ENCODE peak calls at places on chromosomes 6 and 20, in five cellular contexts. One of them, this sample, is unnamed.

GRCh38 chr6:110185879-110186278 is 5.7 kb downstream of the CDC40 start:
- DNase-seq in T1000: no peak
- DNase-seq in stimulated activated CD4-positive, alpha-beta T cell treated with anti-CD3 and anti-CD28 coated beads, TNF-alpha, amount 100 ng/mL, for 4 hours: no peak
- DNase-seq in T follicular helper cell: no peak
- DNase-seq in activated T-cell treated with anti-CD3 and anti-CD28 coated beads, Interleukin-2, amount 50 U/mL, for 72 hours: no peak
- DNase-seq in this sample: no peak

GRCh38 chr20:37276494-37277252 is 12.8 kb upstream of the MANBAL start:
- DNase-seq in activated T-cell treated with anti-CD3 and anti-CD28 coated beads, Interleukin-2, amount 50 U/mL, for 72 hours: no peak
- DNase-seq in T1000: no peak
- DNase-seq in stimulated activated CD4-positive, alpha-beta T cell treated with anti-CD3 and anti-CD28 coated beads, TNF-alpha, amount 100 ng/mL, for 4 hours: no peak
- DNase-seq in T follicular helper cell: no peak
- DNase-seq in this sample: no peak

GRCh38 chr6:118813795-118814194 is 80.2 kb upstream of the ASF1A start:
- DNase-seq in activated T-cell treated with anti-CD3 and anti-CD28 coated beads, Interleukin-2, amount 50 U/mL, for 72 hours: peak; percentile 18
- DNase-seq in stimulated activated CD4-positive, alpha-beta T cell treated with anti-CD3 and anti-CD28 coated beads, TNF-alpha, amount 100 ng/mL, for 4 hours: no peak
- DNase-seq in T1000: no peak
- DNase-seq in T follicular helper cell: no peak
- DNase-seq in this sample: no peak

GRCh38 chr6:110538416-110539060 is 62.1 kb upstream of the SLC22A16 start:
- DNase-seq in stimulated activated CD4-positive, alpha-beta T cell treated with anti-CD3 and anti-CD28 coated beads, TNF-alpha, amount 100 ng/mL, for 4 hours: no peak
- DNase-seq in activated T-cell treated with anti-CD3 and anti-CD28 coated beads, Interleukin-2, amount 50 U/mL, for 72 hours: no peak
- DNase-seq in T follicular helper cell: no peak
- DNase-seq in T1000: no peak
- DNase-seq in this sample: no peak

GRCh38 chr20:41046716-41047115 is 18.1 kb downstream of the TOP1 start:
- DNase-seq in T1000: no peak
- DNase-seq in T follicular helper cell: no peak
- DNase-seq in activated T-cell treated with anti-CD3 and anti-CD28 coated beads, Interleukin-2, amount 50 U/mL, for 72 hours: peak; percentile 29
- DNase-seq in stimulated activated CD4-positive, alpha-beta T cell treated with anti-CD3 and anti-CD28 coated beads, TNF-alpha, amount 100 ng/mL, for 4 hours: no peak
- DNase-seq in this sample: no peak

GRCh38 chr6:94859924-94860323 is 717.4 kb upstream of the MANEA start:
- DNase-seq in T follicular helper cell: no peak
- DNase-seq in T1000: no peak
- DNase-seq in stimulated activated CD4-positive, alpha-beta T cell treated with anti-CD3 and anti-CD28 coated beads, TNF-alpha, amount 100 ng/mL, for 4 hours: no peak
- DNase-seq in activated T-cell treated with anti-CD3 and anti-CD28 coated beads, Interleukin-2, amount 50 U/mL, for 72 hours: no peak
- DNase-seq in this sample: no peak

GRCh38 chr6:154230910-154231595 is 125.5 kb downstream of the IPCEF1 start:
- DNase-seq in activated T-cell treated with anti-CD3 and anti-CD28 coated beads, Interleukin-2, amount 50 U/mL, for 72 hours: no peak
- DNase-seq in T1000: no peak
- DNase-seq in stimulated activated CD4-positive, alpha-beta T cell treated with anti-CD3 and anti-CD28 coated beads, TNF-alpha, amount 100 ng/mL, for 4 hours: no peak
- DNase-seq in T follicular helper cell: no peak
- DNase-seq in this sample: no peak

GRCh38 chr6:79984261-79984660 is 20.2 kb upstream of the TTK start:
- DNase-seq in T follicular helper cell: no peak
- DNase-seq in T1000: no peak
- DNase-seq in stimulated activated CD4-positive, alpha-beta T cell treated with anti-CD3 and anti-CD28 coated beads, TNF-alpha, amount 100 ng/mL, for 4 hours: no peak
- DNase-seq in activated T-cell treated with anti-CD3 and anti-CD28 coated beads, Interleukin-2, amount 50 U/mL, for 72 hours: peak; percentile 6
- DNase-seq in this sample: no peak

GRCh38 chr6:4973415-4973814 is 30.4 kb downstream of the RPP40 start:
- DNase-seq in T1000: no peak
- DNase-seq in stimulated activated CD4-positive, alpha-beta T cell treated with anti-CD3 and anti-CD28 coated beads, TNF-alpha, amount 100 ng/mL, for 4 hours: no peak
- DNase-seq in T follicular helper cell: no peak
- DNase-seq in activated T-cell treated with anti-CD3 and anti-CD28 coated beads, Interleukin-2, amount 50 U/mL, for 72 hours: no peak
- DNase-seq in this sample: no peak

GRCh38 chr20:32252189-32252588 is 25.3 kb upstream of the KIF3B start:
- DNase-seq in stimulated activated CD4-positive, alpha-beta T cell treated with anti-CD3 and anti-CD28 coated beads, TNF-alpha, amount 100 ng/mL, for 4 hours: peak; percentile 61
- DNase-seq in activated T-cell treated with anti-CD3 and anti-CD28 coated beads, Interleukin-2, amount 50 U/mL, for 72 hours: peak; percentile 86
- DNase-seq in T1000: no peak
- DNase-seq in T follicular helper cell: no peak
- DNase-seq in this sample: peak; percentile 6

GRCh38 chr6:139205843-139206242 is 71.0 kb downstream of the HECA start:
- DNase-seq in T1000: no peak
- DNase-seq in activated T-cell treated with anti-CD3 and anti-CD28 coated beads, Interleukin-2, amount 50 U/mL, for 72 hours: no peak
- DNase-seq in T follicular helper cell: no peak
- DNase-seq in stimulated activated CD4-positive, alpha-beta T cell treated with anti-CD3 and anti-CD28 coated beads, TNF-alpha, amount 100 ng/mL, for 4 hours: no peak
- DNase-seq in this sample: no peak

GRCh38 chr6:56642366-56643261 is at the start of gene DST:
- DNase-seq in stimulated activated CD4-positive, alpha-beta T cell treated with anti-CD3 and anti-CD28 coated beads, TNF-alpha, amount 100 ng/mL, for 4 hours: no peak
- DNase-seq in T1000: peak; percentile 60
- DNase-seq in activated T-cell treated with anti-CD3 and anti-CD28 coated beads, Interleukin-2, amount 50 U/mL, for 72 hours: no peak
- DNase-seq in T follicular helper cell: no peak
- DNase-seq in this sample: no peak

GRCh38 chr20:53023717-53024116 is 51.6 kb downstream of the TSHZ2 start:
- DNase-seq in activated T-cell treated with anti-CD3 and anti-CD28 coated beads, Interleukin-2, amount 50 U/mL, for 72 hours: no peak
- DNase-seq in stimulated activated CD4-positive, alpha-beta T cell treated with anti-CD3 and anti-CD28 coated beads, TNF-alpha, amount 100 ng/mL, for 4 hours: no peak
- DNase-seq in T1000: no peak
- DNase-seq in T follicular helper cell: no peak
- DNase-seq in this sample: no peak

GRCh38 chr20:42740191-42740870 is 449.4 kb downstream of the PTPRT start:
- DNase-seq in T follicular helper cell: no peak
- DNase-seq in T1000: no peak
- DNase-seq in stimulated activated CD4-positive, alpha-beta T cell treated with anti-CD3 and anti-CD28 coated beads, TNF-alpha, amount 100 ng/mL, for 4 hours: no peak
- DNase-seq in activated T-cell treated with anti-CD3 and anti-CD28 coated beads, Interleukin-2, amount 50 U/mL, for 72 hours: no peak
- DNase-seq in this sample: no peak

GRCh38 chr6:39646751-39647420 is 78.3 kb downstream of the KIF6 start:
- DNase-seq in stimulated activated CD4-positive, alpha-beta T cell treated with anti-CD3 and anti-CD28 coated beads, TNF-alpha, amount 100 ng/mL, for 4 hours: no peak
- DNase-seq in T1000: no peak
- DNase-seq in activated T-cell treated with anti-CD3 and anti-CD28 coated beads, Interleukin-2, amount 50 U/mL, for 72 hours: no peak
- DNase-seq in T follicular helper cell: no peak
- DNase-seq in this sample: no peak

GRCh38 chr20:3763691-3764601 is 3.6 kb downstream of the ADISSP start:
- DNase-seq in activated T-cell treated with anti-CD3 and anti-CD28 coated beads, Interleukin-2, amount 50 U/mL, for 72 hours: no peak
- DNase-seq in T follicular helper cell: no peak
- DNase-seq in stimulated activated CD4-positive, alpha-beta T cell treated with anti-CD3 and anti-CD28 coated beads, TNF-alpha, amount 100 ng/mL, for 4 hours: no peak
- DNase-seq in T1000: no peak
- DNase-seq in this sample: no peak

GRCh38 chr6:93992976-93993375 is 573.6 kb upstream of the EPHA7 start:
- DNase-seq in T follicular helper cell: no peak
- DNase-seq in T1000: no peak
- DNase-seq in stimulated activated CD4-positive, alpha-beta T cell treated with anti-CD3 and anti-CD28 coated beads, TNF-alpha, amount 100 ng/mL, for 4 hours: no peak
- DNase-seq in activated T-cell treated with anti-CD3 and anti-CD28 coated beads, Interleukin-2, amount 50 U/mL, for 72 hours: no peak
- DNase-seq in this sample: no peak

GRCh38 chr20:19886666-19887288 is 128.7 kb downstream of the RIN2 start:
- DNase-seq in activated T-cell treated with anti-CD3 and anti-CD28 coated beads, Interleukin-2, amount 50 U/mL, for 72 hours: no peak
- DNase-seq in stimulated activated CD4-positive, alpha-beta T cell treated with anti-CD3 and anti-CD28 coated beads, TNF-alpha, amount 100 ng/mL, for 4 hours: no peak
- DNase-seq in T follicular helper cell: no peak
- DNase-seq in T1000: no peak
- DNase-seq in this sample: no peak

GRCh38 chr6:75098709-75099108 is 107.1 kb downstream of the COL12A1 start:
- DNase-seq in T1000: peak; percentile 42
- DNase-seq in T follicular helper cell: no peak
- DNase-seq in stimulated activated CD4-positive, alpha-beta T cell treated with anti-CD3 and anti-CD28 coated beads, TNF-alpha, amount 100 ng/mL, for 4 hours: no peak
- DNase-seq in activated T-cell treated with anti-CD3 and anti-CD28 coated beads, Interleukin-2, amount 50 U/mL, for 72 hours: no peak
- DNase-seq in this sample: no peak

GRCh38 chr20:21214431-21214830 is 88.5 kb downstream of the KIZ start:
- DNase-seq in T1000: no peak
- DNase-seq in activated T-cell treated with anti-CD3 and anti-CD28 coated beads, Interleukin-2, amount 50 U/mL, for 72 hours: no peak
- DNase-seq in T follicular helper cell: no peak
- DNase-seq in stimulated activated CD4-positive, alpha-beta T cell treated with anti-CD3 and anti-CD28 coated beads, TNF-alpha, amount 100 ng/mL, for 4 hours: no peak
- DNase-seq in this sample: no peak

GRCh38 chr20:31564284-31564683 is 40.8 kb upstream of the ID1 start:
- DNase-seq in T1000: no peak
- DNase-seq in stimulated activated CD4-positive, alpha-beta T cell treated with anti-CD3 and anti-CD28 coated beads, TNF-alpha, amount 100 ng/mL, for 4 hours: no peak
- DNase-seq in activated T-cell treated with anti-CD3 and anti-CD28 coated beads, Interleukin-2, amount 50 U/mL, for 72 hours: no peak
- DNase-seq in T follicular helper cell: no peak
- DNase-seq in this sample: no peak

GRCh38 chr6:1475169-1475568 is 85.8 kb downstream of the FOXF2 start:
- DNase-seq in activated T-cell treated with anti-CD3 and anti-CD28 coated beads, Interleukin-2, amount 50 U/mL, for 72 hours: no peak
- DNase-seq in stimulated activated CD4-positive, alpha-beta T cell treated with anti-CD3 and anti-CD28 coated beads, TNF-alpha, amount 100 ng/mL, for 4 hours: no peak
- DNase-seq in T1000: no peak
- DNase-seq in T follicular helper cell: no peak
- DNase-seq in this sample: no peak

GRCh38 chr6:4403828-4404227 is 268.5 kb upstream of the ECI2 start:
- DNase-seq in T follicular helper cell: no peak
- DNase-seq in T1000: no peak
- DNase-seq in activated T-cell treated with anti-CD3 and anti-CD28 coated beads, Interleukin-2, amount 50 U/mL, for 72 hours: no peak
- DNase-seq in stimulated activated CD4-positive, alpha-beta T cell treated with anti-CD3 and anti-CD28 coated beads, TNF-alpha, amount 100 ng/mL, for 4 hours: no peak
- DNase-seq in this sample: no peak

GRCh38 chr6:75884822-75885221 is 135.8 kb downstream of the MYO6 start:
- DNase-seq in T1000: no peak
- DNase-seq in stimulated activated CD4-positive, alpha-beta T cell treated with anti-CD3 and anti-CD28 coated beads, TNF-alpha, amount 100 ng/mL, for 4 hours: no peak
- DNase-seq in T follicular helper cell: no peak
- DNase-seq in activated T-cell treated with anti-CD3 and anti-CD28 coated beads, Interleukin-2, amount 50 U/mL, for 72 hours: no peak
- DNase-seq in this sample: no peak

GRCh38 chr6:116398366-116399005 is 27.7 kb downstream of the DSE start:
- DNase-seq in T follicular helper cell: no peak
- DNase-seq in stimulated activated CD4-positive, alpha-beta T cell treated with anti-CD3 and anti-CD28 coated beads, TNF-alpha, amount 100 ng/mL, for 4 hours: no peak
- DNase-seq in T1000: no peak
- DNase-seq in activated T-cell treated with anti-CD3 and anti-CD28 coated beads, Interleukin-2, amount 50 U/mL, for 72 hours: no peak
- DNase-seq in this sample: no peak

GRCh38 chr20:62568045-62568389 is 74.3 kb upstream of the SLCO4A1 start:
- DNase-seq in stimulated activated CD4-positive, alpha-beta T cell treated with anti-CD3 and anti-CD28 coated beads, TNF-alpha, amount 100 ng/mL, for 4 hours: no peak
- DNase-seq in T1000: no peak
- DNase-seq in T follicular helper cell: no peak
- DNase-seq in activated T-cell treated with anti-CD3 and anti-CD28 coated beads, Interleukin-2, amount 50 U/mL, for 72 hours: no peak
- DNase-seq in this sample: no peak